ENCODE peak calls at places on chromosomes 16 and 17, in seven cellular contexts. One of them, this sample, is unnamed.

GRCh38 chr17:77409282-77410161 is 268.8 kb downstream of the SEC14L1 start:
- DNase-seq in neural progenitor cell: peak
- DNase-seq in RCC 7860: no peak
- DNase-seq in C1 segment of cervical spinal cord: peak
- DNase-seq in H7: peak
- DNase-seq in T-helper 1 cell: no peak
- DNase-seq in PC-3: no peak
- DNase-seq in this sample: peak

GRCh38 chr16:72818286-72818845 is 229.6 kb downstream of the ZFHX3 start:
- DNase-seq in neural progenitor cell: peak
- DNase-seq in C1 segment of cervical spinal cord: no peak
- DNase-seq in H7: no peak
- DNase-seq in PC-3: no peak
- DNase-seq in T-helper 1 cell: no peak
- DNase-seq in RCC 7860: no peak
- DNase-seq in this sample: peak

GRCh38 chr16:48272837-48273421 is 25.6 kb upstream of the ABCC11 start:
- DNase-seq in T-helper 1 cell: no peak
- DNase-seq in PC-3: no peak
- DNase-seq in C1 segment of cervical spinal cord: peak
- DNase-seq in H7: no peak
- DNase-seq in RCC 7860: no peak
- DNase-seq in neural progenitor cell: no peak
- DNase-seq in this sample: no peak

GRCh38 chr16:27245276-27246231 is 23.0 kb downstream of the NSMCE1 start:
- DNase-seq in T-helper 1 cell: no peak
- DNase-seq in C1 segment of cervical spinal cord: no peak
- DNase-seq in PC-3: peak
- DNase-seq in H7: no peak
- DNase-seq in RCC 7860: peak
- DNase-seq in neural progenitor cell: no peak
- DNase-seq in this sample: no peak

GRCh38 chr16:57997528-57998265 is 2.8 kb downstream of the ZNF319 start:
- DNase-seq in neural progenitor cell: no peak
- DNase-seq in PC-3: no peak
- DNase-seq in T-helper 1 cell: no peak
- DNase-seq in C1 segment of cervical spinal cord: no peak
- DNase-seq in RCC 7860: no peak
- DNase-seq in H7: no peak
- DNase-seq in this sample: no peak

GRCh38 chr16:70697601-70698170 is 11.8 kb upstream of the MTSS2 start:
- DNase-seq in PC-3: no peak
- DNase-seq in H7: no peak
- DNase-seq in T-helper 1 cell: no peak
- DNase-seq in C1 segment of cervical spinal cord: no peak
- DNase-seq in RCC 7860: no peak
- DNase-seq in neural progenitor cell: no peak
- DNase-seq in this sample: no peak

GRCh38 chr16:51636913-51637743 is 486.1 kb upstream of the SALL1 start:
- DNase-seq in H7: peak
- DNase-seq in neural progenitor cell: peak
- DNase-seq in T-helper 1 cell: no peak
- DNase-seq in PC-3: peak
- DNase-seq in RCC 7860: peak
- DNase-seq in C1 segment of cervical spinal cord: no peak
- DNase-seq in this sample: peak

GRCh38 chr16:14377326-14377725 is 252.7 kb downstream of the PARN start:
- DNase-seq in PC-3: no peak
- DNase-seq in H7: no peak
- DNase-seq in neural progenitor cell: no peak
- DNase-seq in RCC 7860: no peak
- DNase-seq in T-helper 1 cell: no peak
- DNase-seq in C1 segment of cervical spinal cord: no peak
- DNase-seq in this sample: no peak

GRCh38 chr16:56833243-56833970 is 31.6 kb upstream of the SLC12A3 start:
- DNase-seq in C1 segment of cervical spinal cord: no peak
- DNase-seq in RCC 7860: no peak
- DNase-seq in neural progenitor cell: no peak
- DNase-seq in H7: no peak
- DNase-seq in T-helper 1 cell: no peak
- DNase-seq in PC-3: no peak
- DNase-seq in this sample: no peak

GRCh38 chr17:7716901-7717755 is at the start of gene DNAH2:
- DNase-seq in RCC 7860: peak
- DNase-seq in PC-3: peak
- DNase-seq in neural progenitor cell: peak
- DNase-seq in T-helper 1 cell: no peak
- DNase-seq in H7: peak
- DNase-seq in C1 segment of cervical spinal cord: peak
- DNase-seq in this sample: peak

GRCh38 chr16:28538733-28539596 is at the start of gene NUPR1:
- DNase-seq in PC-3: peak
- DNase-seq in T-helper 1 cell: no peak
- DNase-seq in RCC 7860: no peak
- DNase-seq in C1 segment of cervical spinal cord: peak
- DNase-seq in neural progenitor cell: no peak
- DNase-seq in H7: peak
- DNase-seq in this sample: peak

GRCh38 chr17:29578626-29579485 is 10.4 kb downstream of the TP53I13 start:
- DNase-seq in neural progenitor cell: no peak
- DNase-seq in RCC 7860: no peak
- DNase-seq in H7: no peak
- DNase-seq in C1 segment of cervical spinal cord: no peak
- DNase-seq in T-helper 1 cell: no peak
- DNase-seq in PC-3: no peak
- DNase-seq in this sample: no peak

GRCh38 chr16:83733301-83733700 is 74.5 kb upstream of the HSBP1 start:
- DNase-seq in RCC 7860: no peak
- DNase-seq in C1 segment of cervical spinal cord: no peak
- DNase-seq in H7: no peak
- DNase-seq in T-helper 1 cell: no peak
- DNase-seq in PC-3: no peak
- DNase-seq in neural progenitor cell: no peak
- DNase-seq in this sample: no peak

GRCh38 chr16:88628512-88628974 is 9.8 kb upstream of the IL17C start:
- DNase-seq in T-helper 1 cell: no peak
- DNase-seq in C1 segment of cervical spinal cord: no peak
- DNase-seq in neural progenitor cell: peak
- DNase-seq in RCC 7860: no peak
- DNase-seq in H7: peak
- DNase-seq in PC-3: peak
- DNase-seq in this sample: peak

GRCh38 chr16:56246051-56246817 is 54.9 kb downstream of the GNAO1 start:
- DNase-seq in neural progenitor cell: peak
- DNase-seq in T-helper 1 cell: no peak
- DNase-seq in H7: peak
- DNase-seq in RCC 7860: peak
- DNase-seq in C1 segment of cervical spinal cord: peak
- DNase-seq in PC-3: peak
- DNase-seq in this sample: no peak

GRCh38 chr17:67411396-67411795 is 34.3 kb downstream of the PITPNC1 start:
- DNase-seq in RCC 7860: no peak
- DNase-seq in neural progenitor cell: no peak
- DNase-seq in PC-3: no peak
- DNase-seq in H7: no peak
- DNase-seq in T-helper 1 cell: no peak
- DNase-seq in C1 segment of cervical spinal cord: no peak
- DNase-seq in this sample: no peak

GRCh38 chr16:11536104-11536866 is 50.4 kb downstream of the LITAF start:
- DNase-seq in neural progenitor cell: no peak
- DNase-seq in RCC 7860: no peak
- DNase-seq in PC-3: no peak
- DNase-seq in C1 segment of cervical spinal cord: no peak
- DNase-seq in H7: no peak
- DNase-seq in T-helper 1 cell: no peak
- DNase-seq in this sample: no peak

GRCh38 chr16:17131351-17131750 is 339.4 kb downstream of the XYLT1 start:
- DNase-seq in PC-3: no peak
- DNase-seq in T-helper 1 cell: no peak
- DNase-seq in C1 segment of cervical spinal cord: no peak
- DNase-seq in RCC 7860: no peak
- DNase-seq in H7: peak
- DNase-seq in neural progenitor cell: no peak
- DNase-seq in this sample: peak

GRCh38 chr16:2596747-2597559 is 59.1 kb downstream of the PDPK1 start:
- DNase-seq in C1 segment of cervical spinal cord: no peak
- DNase-seq in PC-3: no peak
- DNase-seq in RCC 7860: no peak
- DNase-seq in neural progenitor cell: no peak
- DNase-seq in T-helper 1 cell: no peak
- DNase-seq in H7: peak
- DNase-seq in this sample: no peak

GRCh38 chr17:3659541-3660111 is 8.8 kb downstream of the TAX1BP3 start:
- DNase-seq in PC-3: peak
- DNase-seq in T-helper 1 cell: no peak
- DNase-seq in C1 segment of cervical spinal cord: peak
- DNase-seq in H7: peak
- DNase-seq in RCC 7860: peak
- DNase-seq in neural progenitor cell: no peak
- DNase-seq in this sample: peak

GRCh38 chr17:55601874-55602364 is 90.7 kb upstream of the SMIM36 start:
- DNase-seq in RCC 7860: no peak
- DNase-seq in PC-3: peak
- DNase-seq in neural progenitor cell: peak
- DNase-seq in C1 segment of cervical spinal cord: no peak
- DNase-seq in T-helper 1 cell: no peak
- DNase-seq in H7: peak
- DNase-seq in this sample: peak

GRCh38 chr17:75250009-75250471 is 11.4 kb downstream of the GGA3 start:
- DNase-seq in C1 segment of cervical spinal cord: no peak
- DNase-seq in RCC 7860: no peak
- DNase-seq in T-helper 1 cell: peak
- DNase-seq in H7: no peak
- DNase-seq in neural progenitor cell: no peak
- DNase-seq in PC-3: no peak
- DNase-seq in this sample: no peak

This sample was measured in iPS-NIHi11.